ENCODE peak calls at places on chromosomes 3 and 15, in nine cellular contexts. R is H54, W is heart left ventricle, I is A549, U is body of pancreas, V is uterus, N is testis, A is lower leg skin, B is breast epithelium. K is an unnamed sample.
A peak's percentile ranks its signal among the peaks of the same experiment; 100 is the strongest.

GRCh38 chr3:175941352-175941751 is 1082.2 kb downstream of the NAALADL2 start:
- DNase-seq in R (no peak), W (no peak), I (peak; percentile 6), U (no peak), V (no peak), N (peak; percentile 63), A (no peak), B (no peak), K (no peak)

GRCh38 chr15:68557469-68558317 is 21.1 kb upstream of the CORO2B start:
- DNase-seq in R (no peak), W (no peak), I (no peak), U (no peak), V (no peak), N (no peak), A (no peak), B (peak; percentile 17), K (no peak)

GRCh38 chr15:37107071-37107753 is 6.9 kb upstream of the MEIS2 start:
- DNase-seq in R (no peak), W (no peak), I (no peak), U (no peak), V (peak; percentile 63), N (no peak), A (no peak), B (no peak), K (peak; percentile 40)

GRCh38 chr3:142366434-142366833 is 81.4 kb downstream of the XRN1 start:
- DNase-seq in R (no peak), W (no peak), I (peak; percentile 45), U (no peak), V (no peak), N (no peak), A (no peak), B (no peak), K (no peak)

GRCh38 chr3:30004481-30004880 is 601.9 kb upstream of the TGFBR2 start:
- DNase-seq in R (no peak), W (no peak), I (no peak), U (no peak), V (no peak), N (no peak), A (no peak), B (no peak), K (no peak)

GRCh38 chr3:69787436-69788168 is 48.3 kb downstream of the MITF start:
- DNase-seq in R (no peak), W (no peak), I (peak; percentile 28), U (no peak), V (no peak), N (no peak), A (no peak), B (no peak), K (peak; percentile 8)

GRCh38 chr15:64717735-64718495 is 57.5 kb downstream of the RBPMS2 start:
- DNase-seq in R (no peak), W (peak; percentile 68), I (no peak), U (no peak), V (no peak), N (no peak), A (no peak), B (no peak), K (no peak)

GRCh38 chr3:181735921-181736320 is 24.2 kb downstream of the SOX2 start:
- DNase-seq in R (no peak), W (no peak), I (no peak), U (no peak), V (no peak), N (no peak), A (no peak), B (no peak), K (no peak)

GRCh38 chr3:18423401-18424212 is 1.5 kb downstream of the SATB1 start:
- DNase-seq in R (no peak), W (peak; percentile 58), I (peak; percentile 23), U (peak; percentile 50), V (peak; percentile 47), N (peak; percentile 78), A (peak; percentile 57), B (no peak), K (peak; percentile 53)

GRCh38 chr3:16429086-16429485 is 84.4 kb downstream of the RFTN1 start:
- DNase-seq in R (no peak), W (no peak), I (no peak), U (no peak), V (no peak), N (no peak), A (no peak), B (no peak), K (no peak)

DNA sequence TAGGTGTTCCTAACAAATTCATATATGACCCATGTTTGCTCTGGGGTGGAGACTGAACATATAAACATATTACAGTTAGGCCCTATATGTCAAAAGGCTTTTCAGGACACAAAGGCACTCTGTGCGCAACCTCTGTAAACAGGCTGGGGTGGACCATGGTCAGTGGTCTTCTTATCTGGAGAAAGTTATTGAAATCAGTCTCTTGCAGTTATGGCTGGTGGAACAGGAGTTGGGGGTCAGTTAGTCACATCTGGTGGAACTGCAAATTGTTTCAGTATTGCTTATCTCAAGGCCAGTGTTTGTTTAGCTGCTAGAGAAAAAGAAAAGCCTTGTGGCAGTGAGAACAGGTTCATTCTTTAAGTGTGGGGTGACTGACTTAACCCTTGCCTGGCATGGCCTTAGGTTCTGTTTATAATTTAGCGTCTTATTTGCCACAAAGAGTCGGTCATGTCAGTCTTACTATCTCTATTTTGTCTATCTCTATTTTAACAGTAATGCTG is 5.9 kb upstream of the GP9 start:
- DNase-seq in R (no peak), W (no peak), I (no peak), U (peak; percentile 66), V (no peak), N (no peak), A (no peak), B (no peak), K (no peak)
- TF ChIP-seq POLR2A in R (no peak), W (no peak), I (no peak), U (no peak), V (no peak), N (no peak), A (no peak), B (no peak), K (no peak)

GRCh38 chr3:193840111-193840641 is 247.2 kb downstream of the OPA1 start:
- DNase-seq in R (no peak), W (no peak), I (no peak), U (no peak), V (no peak), N (no peak), A (no peak), B (no peak), K (no peak)

GRCh38 chr3:193842832-193843446 is 249.9 kb downstream of the OPA1 start:
- DNase-seq in R (no peak), W (no peak), I (no peak), U (no peak), V (no peak), N (no peak), A (no peak), B (no peak), K (no peak)

GRCh38 chr3:193841581-193841980 is 248.6 kb downstream of the OPA1 start:
- DNase-seq in R (no peak), W (no peak), I (no peak), U (no peak), V (no peak), N (no peak), A (no peak), B (no peak), K (no peak)

GRCh38 chr3:193843447-193844301 is 250.7 kb downstream of the OPA1 start:
- DNase-seq in R (no peak), W (no peak), I (peak; percentile 61), U (peak; percentile 91), V (no peak), N (no peak), A (no peak), B (no peak), K (no peak)

GRCh38 chr3:193842029-193842782 is 249.2 kb downstream of the OPA1 start:
- DNase-seq in R (no peak), W (no peak), I (no peak), U (peak; percentile 45), V (no peak), N (no peak), A (peak; percentile 57), B (no peak), K (no peak)
- TF ChIP-seq POLR2A in R (no peak), W (no peak), I (no peak), U (no peak), V (no peak), N (no peak), A (no peak), B (no peak), K (no peak)

DNA sequence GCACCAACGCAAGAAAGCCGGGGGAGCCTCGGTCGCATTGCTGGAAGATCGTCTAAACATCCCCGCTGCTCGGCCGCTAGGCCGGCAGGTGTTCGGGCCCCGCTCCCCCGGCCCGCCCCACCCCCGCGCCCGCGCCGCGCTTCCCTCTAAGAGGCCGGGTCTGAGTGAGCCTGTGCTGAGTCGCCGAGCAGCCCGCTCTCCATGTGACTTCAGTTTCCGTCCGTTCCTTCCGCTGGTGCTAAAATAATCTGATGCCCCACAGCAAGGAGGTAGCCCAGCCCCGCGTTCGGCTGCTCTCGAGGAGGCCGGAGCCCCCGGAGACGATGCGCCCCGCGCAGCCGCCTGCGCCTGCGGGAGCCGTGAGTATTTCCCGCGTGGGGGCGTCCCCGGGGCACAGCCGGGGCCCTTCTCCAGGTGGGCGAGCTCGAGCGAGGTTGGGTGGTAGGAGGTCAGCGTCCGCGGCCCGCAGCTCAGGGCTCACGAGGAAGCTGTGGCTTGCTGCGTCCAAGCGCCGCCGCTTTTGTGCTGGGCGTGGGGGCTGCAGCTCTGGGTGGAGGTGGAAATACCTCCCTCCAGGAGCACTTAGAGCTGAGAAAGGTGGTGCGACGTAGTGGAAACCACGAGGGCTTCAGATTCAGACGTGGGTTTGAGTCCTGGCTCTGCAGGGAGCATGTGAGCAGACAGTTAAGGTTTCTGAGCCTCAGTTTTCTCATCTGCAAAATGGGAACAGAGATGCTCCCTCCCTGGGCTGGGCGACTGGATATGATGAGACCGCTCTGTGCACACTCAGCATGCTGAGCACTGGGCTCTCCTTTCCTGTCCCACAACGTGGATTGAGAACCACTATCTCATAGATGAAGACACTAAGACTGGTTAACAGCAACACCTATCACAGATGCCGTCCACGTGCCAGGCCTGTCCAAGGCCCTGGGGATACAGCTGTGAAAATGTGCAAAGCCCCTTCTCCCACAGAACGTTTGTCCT is at the start of gene NRROS:
- DNase-seq in R (peak; percentile 71), W (peak; percentile 85), I (no peak), U (peak; percentile 69), V (peak; percentile 44), N (peak; percentile 74), A (peak; percentile 63), B (no peak), K (peak; percentile 63)
- TF ChIP-seq POLR2A in R (no peak), W (no peak), I (no peak), U (peak; percentile 49), V (no peak), N (no peak), A (no peak), B (no peak), K (peak; percentile 26)

DNA sequence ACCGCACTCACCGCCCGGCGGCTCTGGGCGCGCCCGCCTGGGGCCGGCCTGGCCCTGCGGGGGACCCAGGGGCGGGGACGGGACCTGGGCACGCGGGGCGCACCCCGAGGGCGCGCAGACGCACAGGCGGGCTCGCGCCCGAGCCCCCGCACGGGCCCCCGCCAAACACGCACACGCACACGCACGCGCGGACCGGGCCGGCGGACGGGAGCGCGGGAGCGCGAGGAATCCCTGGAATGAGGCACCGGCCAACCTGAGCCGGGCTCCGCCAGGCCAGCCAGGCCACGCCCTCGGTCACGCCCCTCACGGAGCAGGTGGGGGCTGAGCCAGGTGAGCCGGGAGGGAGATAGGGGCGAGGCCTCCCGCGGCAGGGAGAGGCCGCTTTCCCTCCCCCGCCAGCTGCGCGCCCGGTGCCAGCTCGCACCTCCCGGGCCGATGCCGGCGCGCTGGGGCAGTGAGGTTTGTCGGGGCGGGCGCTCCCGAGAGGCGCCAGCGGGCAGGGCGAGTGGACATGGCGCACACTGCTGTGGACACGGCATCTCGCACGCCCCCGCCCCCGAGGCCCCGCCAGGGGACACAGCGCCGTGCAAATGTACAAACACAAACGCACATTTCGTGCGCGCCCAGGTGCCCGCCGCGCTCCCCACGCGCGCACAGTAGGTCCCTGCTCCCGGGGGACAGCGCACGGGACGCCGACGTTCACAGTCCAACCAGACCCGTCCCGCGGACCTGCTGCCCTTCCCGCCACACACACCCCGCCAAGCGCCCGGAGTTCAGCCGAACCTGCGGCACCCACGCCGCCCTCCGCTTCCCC is 75.9 kb upstream of the VGLL4 start:
- DNase-seq in R (peak; percentile 87), W (peak; percentile 85), I (peak; percentile 80), U (peak; percentile 95), V (peak; percentile 65), N (peak; percentile 91), A (peak; percentile 77), B (peak; percentile 93), K (peak; percentile 87)
- TF ChIP-seq POLR2A in R (no peak), W (no peak), I (no peak), U (peak; percentile 81), V (peak; percentile 10), N (no peak), A (no peak), B (peak; percentile 47), K (peak; percentile 44)

K was measured in adrenal gland.